ENCODE peak calls at places on chromosomes 4 and X, in six cellular contexts. P is neuronal stem cell, X is IMR-90, Z is H9, K is mesendoderm, G is mesenchymal stem cell. T is an unnamed sample.

GRCh38 chrX:109857898-109858297 is 124.8 kb upstream of the ACSL4 start:
- DNase-seq in P (no peak), K (no peak), G (no peak), Z (no peak), X (peak), T (no peak)

GRCh38 chrX:41688835-41689234 is at the start of gene GPR34:
- DNase-seq in Z (no peak), X (no peak), K (no peak), G (no peak), P (no peak), T (no peak)

GRCh38 chrX:22533898-22534297 is 261.2 kb downstream of the CBLL2 start:
- DNase-seq in K (peak), Z (no peak), X (no peak), G (no peak), P (no peak), T (no peak)

GRCh38 chrX:69493766-69494165 is 10.4 kb upstream of the NALF2 start:
- DNase-seq in P (no peak), G (no peak), Z (no peak), K (no peak), X (no peak), T (no peak)

GRCh38 chrX:123859828-123860505 is at the start of gene XIAP:
- DNase-seq in P (peak), X (peak), G (peak), Z (peak), K (peak), T (peak)

GRCh38 chrX:17732138-17732783 is 5.0 kb upstream of the SCML1 start:
- DNase-seq in Z (no peak), P (no peak), K (no peak), G (no peak), X (peak), T (no peak)

GRCh38 chrX:64894454-64895038 is 81.7 kb downstream of the ZC4H2 start:
- DNase-seq in Z (peak), P (peak), X (peak), G (peak), K (peak), T (peak)

GRCh38 chr4:178414881-178415446 is 972.7 kb upstream of the AGA start:
- DNase-seq in X (no peak), K (no peak), Z (no peak), G (no peak), P (no peak), T (no peak)

GRCh38 chr4:104490096-104490769 is 4.5 kb downstream of the CXXC4 start:
- DNase-seq in X (no peak), Z (peak), K (peak), G (no peak), P (no peak), T (peak)

GRCh38 chrX:40883021-40883619 is 147.8 kb upstream of the MED14 start:
- DNase-seq in P (no peak), X (no peak), G (no peak), K (no peak), Z (no peak), T (no peak)

GRCh38 chrX:72299891-72300630 is 5.7 kb downstream of the CITED1 start:
- DNase-seq in P (no peak), G (no peak), Z (no peak), X (no peak), K (no peak), T (no peak)

GRCh38 chr4:160296476-160296875 is 1193.6 kb downstream of the RAPGEF2 start:
- DNase-seq in Z (no peak), P (no peak), X (no peak), K (no peak), G (no peak), T (no peak)

GRCh38 chr4:64780664-64781063 is 371.4 kb upstream of the TECRL start:
- DNase-seq in K (peak), Z (no peak), X (no peak), G (no peak), P (no peak), T (no peak)

GRCh38 chr4:99894998-99895397 is 771 bp upstream of the LAMTOR3 start:
- DNase-seq in P (no peak), X (no peak), Z (no peak), G (no peak), K (no peak), T (no peak)

GRCh38 chr4:68905598-68906237 is 45.9 kb downstream of the UGT2A3 start:
- DNase-seq in G (no peak), P (peak), X (no peak), Z (peak), K (peak), T (no peak)

GRCh38 chr4:68906238-68907137 is 45.1 kb downstream of the UGT2A3 start:
- DNase-seq in X (no peak), P (peak), K (peak), G (no peak), Z (peak), T (no peak)

GRCh38 chr4:68904786-68905185 is 46.8 kb downstream of the UGT2A3 start:
- DNase-seq in K (peak), X (no peak), Z (peak), G (no peak), P (no peak), T (no peak)

GRCh38 chr4:68907230-68907629 is 44.4 kb downstream of the UGT2A3 start:
- DNase-seq in Z (no peak), G (no peak), P (no peak), X (no peak), K (no peak), T (no peak)

DNA sequence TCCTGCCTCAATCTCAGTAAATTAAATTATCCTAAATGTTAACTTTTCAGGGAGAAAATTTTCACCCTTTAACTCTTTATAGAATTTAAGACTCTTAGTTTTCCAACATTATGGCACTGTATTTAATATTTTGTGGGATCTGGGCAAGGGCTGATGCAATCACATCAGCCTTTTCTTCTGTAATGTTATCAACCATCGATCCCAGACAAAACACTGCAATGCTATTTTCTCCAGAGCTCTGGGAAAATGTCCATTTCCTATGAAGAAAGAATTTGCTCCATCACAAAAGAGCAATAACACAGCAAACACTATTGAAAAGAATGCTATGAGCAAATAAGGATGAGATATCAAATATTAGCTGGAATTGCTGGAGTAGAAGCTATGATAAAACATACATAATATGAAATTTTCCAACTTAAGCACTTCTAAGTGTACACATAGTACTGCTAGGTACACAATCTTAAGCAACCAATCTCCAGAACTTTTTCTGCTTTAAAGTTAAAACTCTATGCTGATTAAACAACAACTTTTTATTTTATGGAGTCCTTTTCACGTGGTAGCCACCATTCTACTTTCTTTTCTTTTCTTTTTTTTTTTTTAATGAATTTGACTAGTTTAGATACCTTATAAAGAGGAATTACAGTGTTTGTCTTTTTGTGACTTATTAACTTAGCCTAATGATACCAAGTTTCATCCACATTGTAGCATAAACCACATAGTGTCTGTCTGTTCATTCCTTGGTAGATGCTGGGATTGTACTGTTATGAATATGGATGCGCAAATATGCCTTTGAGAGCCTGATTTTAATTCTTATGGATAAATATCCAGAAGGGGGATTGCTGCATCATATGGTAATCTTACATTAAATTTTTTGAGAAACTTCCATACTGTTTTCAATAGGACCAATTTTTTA is 43.6 kb downstream of the UGT2A3 start:
- DNase-seq in Z (no peak), K (no peak), X (no peak), G (no peak), P (no peak), T (no peak)
- H3K23ac ChIP-seq in Z (no peak), K (no peak), X (no peak), G (no peak), P (no peak), T (no peak)

DNA sequence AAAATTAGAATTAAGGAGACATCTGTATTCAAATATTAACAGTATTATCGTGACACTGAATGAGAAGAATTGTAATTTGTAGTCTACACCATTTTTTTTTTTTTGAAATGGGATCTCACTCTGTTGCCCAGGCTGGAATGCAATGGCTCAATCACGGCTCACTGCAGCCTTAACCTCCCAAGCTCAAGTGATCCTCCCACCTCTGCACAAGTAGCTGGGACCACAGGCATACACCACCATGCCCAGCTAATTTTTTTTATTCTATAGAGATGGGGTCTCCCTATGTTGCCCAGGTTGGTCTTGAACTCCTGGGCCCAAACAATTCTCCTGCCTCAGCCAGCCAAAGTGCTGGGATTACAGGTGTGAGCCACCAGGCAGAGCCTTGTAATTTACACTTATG is 24.8 kb downstream of the ELF2 start:
- DNase-seq in G (no peak), P (no peak), X (no peak), K (no peak), Z (no peak), T (no peak)
- H3K23ac ChIP-seq in G (no peak), P (no peak), X (no peak), K (no peak), Z (no peak), T (no peak)

DNA sequence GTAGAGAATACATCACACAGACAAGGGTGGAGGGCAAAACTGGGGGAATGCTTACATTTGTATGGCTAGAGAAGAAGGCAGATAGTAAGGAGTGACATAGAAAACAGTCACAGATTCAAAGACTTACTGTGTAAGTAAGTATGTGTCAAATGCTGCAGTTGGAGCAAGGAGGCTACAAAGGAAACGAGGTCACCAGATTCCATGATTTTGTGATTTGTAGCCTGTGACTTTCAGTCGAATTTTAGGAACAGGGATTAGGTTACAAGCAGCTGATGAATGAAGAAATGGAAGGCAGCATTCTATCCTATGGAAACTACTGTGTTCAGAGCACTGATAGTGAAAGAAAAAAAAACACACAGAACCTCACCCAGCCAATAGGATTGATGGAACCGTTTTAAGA is 407.9 kb downstream of the IL15 start:
- DNase-seq in Z (no peak), X (peak), G (no peak), K (peak), P (no peak), T (no peak)
- H3K23ac ChIP-seq in Z (no peak), X (peak), G (no peak), K (no peak), P (no peak), T (no peak)

DNA sequence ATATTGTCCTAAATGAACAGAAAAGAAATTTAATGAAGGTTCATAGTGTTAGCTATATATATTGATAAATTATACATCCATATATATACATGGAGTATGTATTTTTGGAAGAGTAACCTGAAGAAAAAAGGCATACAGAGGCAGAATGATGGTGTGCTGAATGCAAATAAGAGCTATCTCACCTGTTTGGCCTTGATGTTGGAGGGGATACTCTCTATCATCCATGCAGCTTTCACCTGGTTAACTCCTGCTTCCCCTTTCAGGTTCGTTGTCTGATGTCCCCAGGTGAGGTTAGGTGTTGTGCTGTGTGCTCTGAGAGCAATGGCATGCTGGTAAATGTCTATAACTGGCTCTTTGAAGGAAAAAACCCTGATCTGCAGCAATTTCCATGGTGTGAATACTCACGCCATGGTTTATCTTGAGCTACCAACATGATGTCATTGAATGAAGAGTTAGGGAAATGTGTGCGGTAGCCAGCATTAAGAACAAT is 31.8 kb upstream of the SPP1 start:
- DNase-seq in G (no peak), X (no peak), P (no peak), Z (no peak), K (no peak), T (peak)
- H3K23ac ChIP-seq in G (no peak), X (no peak), P (no peak), Z (no peak), K (no peak), T (no peak)

GRCh38 chr4:26162095-26162494 is 158.7 kb upstream of the RBPJ start:
- DNase-seq in X (no peak), Z (no peak), P (no peak), K (no peak), G (no peak), T (no peak)

GRCh38 chr4:26152051-26152450 is 168.8 kb upstream of the RBPJ start:
- DNase-seq in K (no peak), X (no peak), P (no peak), G (no peak), Z (no peak), T (no peak)

GRCh38 chr4:26151615-26152014 is 169.2 kb upstream of the RBPJ start:
- DNase-seq in G (no peak), Z (no peak), X (peak), K (no peak), P (no peak), T (no peak)

GRCh38 chr4:26161030-26161824 is 159.6 kb upstream of the RBPJ start:
- DNase-seq in Z (peak), G (no peak), X (no peak), K (peak), P (no peak), T (no peak)

GRCh38 chr4:26157541-26157940 is 163.3 kb upstream of the RBPJ start:
- DNase-seq in X (peak), G (peak), K (no peak), Z (no peak), P (no peak), T (no peak)
- H3K23ac ChIP-seq in X (no peak), G (no peak), K (no peak), Z (no peak), P (no peak), T (no peak)